ENCODE peak calls at places on chromosomes 5 and 9, in five cellular contexts. One of them, this sample, is unnamed.

GRCh38 chr9:88011005-88011766 is 36.9 kb upstream of the CDK20 start:
- DNase-seq in GM12878: no peak
- DNase-seq in SK-N-SH: peak; percentile 42
- DNase-seq in K562: no peak
- DNase-seq in HepG2: no peak
- DNase-seq in this sample: peak; percentile 15

GRCh38 chr5:609506-609905 is 2.6 kb upstream of the CEP72 start:
- DNase-seq in SK-N-SH: no peak
- DNase-seq in K562: no peak
- DNase-seq in HepG2: no peak
- DNase-seq in GM12878: no peak
- DNase-seq in this sample: no peak

GRCh38 chr5:66898241-66899039 is 298.2 kb downstream of the CD180 start:
- DNase-seq in HepG2: no peak
- DNase-seq in K562: no peak
- DNase-seq in GM12878: no peak
- DNase-seq in SK-N-SH: no peak
- DNase-seq in this sample: peak; percentile 54

GRCh38 chr9:81410201-81410600 is 279.1 kb downstream of the TLE1 start:
- DNase-seq in K562: no peak
- DNase-seq in HepG2: no peak
- DNase-seq in SK-N-SH: no peak
- DNase-seq in GM12878: no peak
- DNase-seq in this sample: peak; percentile 91

GRCh38 chr5:133970325-133970671 is 1.9 kb upstream of the C5orf15 start:
- DNase-seq in SK-N-SH: no peak
- DNase-seq in HepG2: no peak
- DNase-seq in GM12878: no peak
- DNase-seq in K562: no peak
- DNase-seq in this sample: no peak

GRCh38 chr5:14998494-14998893 is 126.9 kb upstream of the ANKH start:
- DNase-seq in GM12878: no peak
- DNase-seq in K562: no peak
- DNase-seq in HepG2: no peak
- DNase-seq in SK-N-SH: no peak
- DNase-seq in this sample: no peak

GRCh38 chr9:102428305-102428704 is 566.8 kb upstream of the CYLC2 start:
- DNase-seq in GM12878: no peak
- DNase-seq in K562: no peak
- DNase-seq in HepG2: no peak
- DNase-seq in SK-N-SH: no peak
- DNase-seq in this sample: no peak

GRCh38 chr9:120439147-120439546 is 140.8 kb downstream of the CDK5RAP2 start:
- DNase-seq in GM12878: no peak
- DNase-seq in HepG2: peak; percentile 17
- DNase-seq in SK-N-SH: peak; percentile 32
- DNase-seq in K562: peak; percentile 43
- DNase-seq in this sample: peak; percentile 23

GRCh38 chr5:68339921-68340321 is 124.4 kb downstream of the PIK3R1 start:
- DNase-seq in HepG2: no peak
- DNase-seq in GM12878: no peak
- DNase-seq in K562: no peak
- DNase-seq in SK-N-SH: no peak
- DNase-seq in this sample: no peak

GRCh38 chr9:79384091-79384490 is 187.7 kb upstream of the TLE4 start:
- DNase-seq in K562: no peak
- DNase-seq in SK-N-SH: no peak
- DNase-seq in HepG2: no peak
- DNase-seq in GM12878: no peak
- DNase-seq in this sample: no peak

GRCh38 chr5:134141346-134142050 is 27.0 kb downstream of the TCF7 start:
- DNase-seq in HepG2: no peak
- DNase-seq in GM12878: no peak
- DNase-seq in SK-N-SH: no peak
- DNase-seq in K562: no peak
- DNase-seq in this sample: no peak

GRCh38 chr5:138212828-138213160 is 329 bp downstream of the CDC23 start:
- DNase-seq in GM12878: no peak
- DNase-seq in K562: peak; percentile 46
- DNase-seq in HepG2: no peak
- DNase-seq in SK-N-SH: no peak
- DNase-seq in this sample: peak; percentile 8

GRCh38 chr5:102718819-102719218 is 36.3 kb upstream of the PAM start:
- DNase-seq in K562: no peak
- DNase-seq in HepG2: no peak
- DNase-seq in GM12878: no peak
- DNase-seq in SK-N-SH: no peak
- DNase-seq in this sample: no peak

GRCh38 chr9:27194401-27195091 is 85.5 kb downstream of the TEK start:
- DNase-seq in K562: no peak
- DNase-seq in HepG2: no peak
- DNase-seq in SK-N-SH: no peak
- DNase-seq in GM12878: no peak
- DNase-seq in this sample: peak; percentile 87

GRCh38 chr9:106587021-106587420 is 275.9 kb upstream of the ZNF462 start:
- DNase-seq in HepG2: no peak
- DNase-seq in SK-N-SH: no peak
- DNase-seq in GM12878: no peak
- DNase-seq in K562: no peak
- DNase-seq in this sample: no peak

GRCh38 chr5:94157704-94158608 is 416.6 kb upstream of the POU5F2 start:
- DNase-seq in GM12878: no peak
- DNase-seq in SK-N-SH: no peak
- DNase-seq in K562: no peak
- DNase-seq in HepG2: no peak
- DNase-seq in this sample: peak; percentile 65

GRCh38 chr5:84148651-84149050 is 236.0 kb downstream of the EDIL3 start:
- DNase-seq in K562: no peak
- DNase-seq in HepG2: no peak
- DNase-seq in GM12878: no peak
- DNase-seq in SK-N-SH: no peak
- DNase-seq in this sample: no peak

DNA sequence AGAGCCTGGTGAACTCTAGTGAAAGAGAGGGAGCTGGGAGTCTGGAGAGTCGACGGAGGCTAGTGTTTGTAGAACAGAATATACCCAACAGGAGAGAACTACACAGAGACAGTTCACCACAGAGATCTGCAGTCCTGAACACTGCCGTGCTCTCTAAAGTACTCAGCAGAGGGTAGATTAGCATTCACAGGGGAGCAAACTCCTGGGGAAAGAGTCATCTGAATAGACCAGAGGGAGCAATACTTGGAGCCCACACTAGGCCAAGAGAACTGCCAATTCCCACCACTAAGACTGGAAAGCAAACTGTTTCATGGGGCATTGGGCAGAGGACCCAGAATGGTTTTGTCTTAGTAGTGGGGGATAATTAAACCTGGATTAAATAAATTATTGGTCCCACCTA is 235.6 kb downstream of the EDIL3 start:
- DNase-seq in SK-N-SH: no peak
- DNase-seq in HepG2: no peak
- DNase-seq in GM12878: no peak
- DNase-seq in K562: no peak
- DNase-seq in this sample: no peak
- TF ChIP-seq MXI1 in SK-N-SH: no peak
- TF ChIP-seq MXI1 in HepG2: no peak
- TF ChIP-seq MXI1 in GM12878: no peak
- TF ChIP-seq MXI1 in K562: no peak
- TF ChIP-seq MXI1 in this sample: no peak

GRCh38 chr5:147439253-147439652 is 70.6 kb downstream of the DPYSL3 start:
- DNase-seq in K562: no peak
- DNase-seq in HepG2: no peak
- DNase-seq in GM12878: no peak
- DNase-seq in SK-N-SH: no peak
- DNase-seq in this sample: peak; percentile 52
- TF ChIP-seq MXI1 in K562: no peak
- TF ChIP-seq MXI1 in HepG2: no peak
- TF ChIP-seq MXI1 in GM12878: no peak
- TF ChIP-seq MXI1 in SK-N-SH: no peak
- TF ChIP-seq MXI1 in this sample: no peak

GRCh38 chr5:43338856-43339255 is 25.6 kb upstream of the HMGCS1 start:
- DNase-seq in SK-N-SH: no peak
- DNase-seq in K562: no peak
- DNase-seq in HepG2: no peak
- DNase-seq in GM12878: no peak
- DNase-seq in this sample: no peak

GRCh38 chr5:43336159-43336558 is 22.9 kb upstream of the HMGCS1 start:
- DNase-seq in HepG2: no peak
- DNase-seq in SK-N-SH: no peak
- DNase-seq in K562: no peak
- DNase-seq in GM12878: no peak
- DNase-seq in this sample: no peak

GRCh38 chr5:43332401-43332800 is 19.2 kb upstream of the HMGCS1 start:
- DNase-seq in GM12878: no peak
- DNase-seq in HepG2: no peak
- DNase-seq in K562: no peak
- DNase-seq in SK-N-SH: no peak
- DNase-seq in this sample: no peak

DNA sequence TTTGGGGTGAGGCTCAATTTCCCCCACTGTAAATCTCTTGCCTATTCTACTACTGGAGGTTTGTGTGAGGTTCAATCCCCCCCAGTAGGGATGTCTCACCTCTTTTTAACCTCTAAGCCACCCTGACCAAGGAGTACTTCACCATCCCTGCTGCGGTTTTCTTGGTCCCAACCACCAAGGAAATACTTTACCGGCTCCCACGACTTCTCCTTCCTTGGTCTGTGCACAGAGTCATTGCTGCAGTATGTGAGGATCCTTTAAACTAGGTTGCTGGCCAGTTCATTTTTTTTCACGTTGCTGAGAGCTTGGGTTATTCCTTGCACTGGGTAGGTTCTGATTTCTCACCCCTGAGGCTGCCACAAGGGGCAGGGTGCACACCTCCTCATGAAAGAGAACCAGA is 22.5 kb upstream of the HMGCS1 start:
- DNase-seq in SK-N-SH: no peak
- DNase-seq in K562: no peak
- DNase-seq in HepG2: no peak
- DNase-seq in GM12878: no peak
- DNase-seq in this sample: no peak
- TF ChIP-seq MXI1 in SK-N-SH: no peak
- TF ChIP-seq MXI1 in K562: no peak
- TF ChIP-seq MXI1 in HepG2: no peak
- TF ChIP-seq MXI1 in GM12878: no peak
- TF ChIP-seq MXI1 in this sample: no peak

DNA sequence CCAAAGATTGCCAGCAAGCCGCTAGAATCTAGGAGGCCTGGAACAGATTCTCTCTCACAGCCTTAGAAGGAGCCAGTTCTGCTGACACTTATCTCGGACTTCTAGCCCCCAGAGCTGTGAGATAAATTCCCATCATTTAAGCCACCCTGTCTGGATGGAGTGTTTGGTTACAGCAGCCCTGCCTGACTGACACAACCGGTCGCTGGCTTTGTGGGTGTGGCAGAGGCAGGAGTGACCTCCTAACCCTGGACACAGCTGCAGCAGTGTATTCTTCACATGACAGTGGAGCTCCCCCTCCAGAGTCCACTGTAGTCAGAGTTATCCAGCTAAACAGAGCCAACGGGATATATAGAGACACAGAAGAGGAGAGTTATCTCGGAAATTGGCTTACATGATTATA is 21.2 kb upstream of the IL17B start:
- DNase-seq in K562: peak; percentile 68
- DNase-seq in HepG2: peak; percentile 42
- DNase-seq in GM12878: no peak
- DNase-seq in SK-N-SH: no peak
- DNase-seq in this sample: no peak
- TF ChIP-seq MXI1 in K562: no peak
- TF ChIP-seq MXI1 in HepG2: no peak
- TF ChIP-seq MXI1 in GM12878: no peak
- TF ChIP-seq MXI1 in SK-N-SH: no peak
- TF ChIP-seq MXI1 in this sample: no peak

GRCh38 chr5:11177993-11178711 is 417.1 kb upstream of the DAP start:
- DNase-seq in HepG2: no peak
- DNase-seq in GM12878: no peak
- DNase-seq in SK-N-SH: no peak
- DNase-seq in K562: no peak
- DNase-seq in this sample: no peak
- TF ChIP-seq MXI1 in HepG2: no peak
- TF ChIP-seq MXI1 in GM12878: no peak
- TF ChIP-seq MXI1 in SK-N-SH: no peak
- TF ChIP-seq MXI1 in K562: no peak
- TF ChIP-seq MXI1 in this sample: no peak

This sample was measured in IMR-90.